ENCODE peak calls at places on chromosomes 11 and 22, in five cellular contexts. Z is dorsolateral prefrontal cortex, O is esophagus squamous epithelium, C is LoVo, N is GM23248. U is an unnamed sample.

GRCh38 chr11:33633251-33634003 is 67.2 kb downstream of the C11orf91 start:
- DNase-seq in N (peak; percentile 91), Z (peak; percentile 26), O (no peak), C (peak; percentile 90), U (peak; percentile 30)

GRCh38 chr22:26709617-26710390 is 52.4 kb downstream of the MIAT start:
- DNase-seq in N (peak; percentile 87), C (no peak), Z (no peak), O (no peak), U (no peak)

GRCh38 chr22:41203118-41203517 is 2.0 kb upstream of the L3MBTL2 start:
- DNase-seq in Z (no peak), O (no peak), N (no peak), C (no peak), U (no peak)

GRCh38 chr11:9028591-9028990 is 24.8 kb upstream of the NRIP3 start:
- DNase-seq in Z (no peak), N (no peak), O (no peak), C (no peak), U (no peak)

GRCh38 chr11:9568854-9569587 is 4.4 kb upstream of the WEE1 start:
- DNase-seq in Z (no peak), N (peak; percentile 95), C (peak; percentile 77), O (no peak), U (peak; percentile 92)

GRCh38 chr11:8917157-8917820 is 6.3 kb downstream of the AKIP1 start:
- DNase-seq in C (peak; percentile 15), N (peak; percentile 86), O (no peak), Z (no peak), U (peak; percentile 77)

GRCh38 chr22:38172489-38173155 is 9.0 kb downstream of the PLA2G6 start:
- DNase-seq in O (no peak), N (peak; percentile 49), Z (no peak), C (no peak), U (no peak)

GRCh38 chr11:22512457-22512856 is 113.2 kb downstream of the FANCF start:
- DNase-seq in O (no peak), Z (no peak), C (no peak), N (no peak), U (no peak)

GRCh38 chr22:47161631-47162030 is 399.2 kb downstream of the TBC1D22A start:
- DNase-seq in C (no peak), Z (no peak), N (no peak), O (no peak), U (no peak)

GRCh38 chr11:8213390-8213789 is 44.6 kb upstream of the RIC3 start:
- DNase-seq in Z (no peak), O (no peak), N (no peak), C (no peak), U (no peak)

GRCh38 chr11:111982019-111982464 is 43.2 kb upstream of the DLAT start:
- DNase-seq in C (peak; percentile 52), N (peak; percentile 61), Z (peak; percentile 65), O (no peak), U (peak; percentile 96)